ENCODE peak calls at places on chromosomes 5 and 9, in seven cellular contexts. O, Z, J, I, M, A and K are unnamed samples.

GRCh38 chr5:150208187-150209015 is 18.5 kb downstream of the SLC6A7 start:
- DNase-seq in O (no peak), Z (no peak), J (peak), I (no peak), M (no peak), A (peak), K (no peak)

GRCh38 chr9:72579190-72579589 is 57.8 kb downstream of the TMC1 start:
- DNase-seq in O (peak), Z (no peak), J (peak), I (peak), M (no peak), A (peak), K (no peak)

GRCh38 chr5:167582263-167582662 is 709.2 kb upstream of the WWC1 start:
- DNase-seq in O (no peak), Z (no peak), J (peak), I (no peak), M (no peak), A (peak), K (no peak)

GRCh38 chr5:12934722-12935121 is 1009.8 kb downstream of the DNAH5 start:
- DNase-seq in O (no peak), Z (no peak), J (peak), I (no peak), M (no peak), A (no peak), K (no peak)

GRCh38 chr5:133709074-133709676 is 96.8 kb upstream of the FSTL4 start:
- DNase-seq in O (no peak), Z (no peak), J (no peak), I (no peak), M (no peak), A (no peak), K (no peak)

GRCh38 chr5:174192103-174192655 is 146.7 kb downstream of the NSG2 start:
- DNase-seq in O (no peak), Z (no peak), J (no peak), I (no peak), M (no peak), A (no peak), K (no peak)

GRCh38 chr9:115884846-115885245 is 268.7 kb upstream of the PAPPA start:
- DNase-seq in O (no peak), Z (no peak), J (no peak), I (no peak), M (no peak), A (peak), K (no peak)

GRCh38 chr9:68584110-68585033 is 43.7 kb upstream of the TMEM252 start:
- DNase-seq in O (peak), Z (peak), J (peak), I (peak), M (peak), A (peak), K (peak)

GRCh38 chr9:112200699-112201098 is 25.6 kb upstream of the SUSD1 start:
- DNase-seq in O (no peak), Z (no peak), J (no peak), I (no peak), M (no peak), A (no peak), K (no peak)

GRCh38 chr5:147466581-147466980 is 43.3 kb downstream of the DPYSL3 start:
- DNase-seq in O (peak), Z (no peak), J (no peak), I (no peak), M (no peak), A (no peak), K (no peak)

GRCh38 chr5:104241051-104241450 is 678.5 kb upstream of the NUDT12 start:
- DNase-seq in O (no peak), Z (no peak), J (no peak), I (no peak), M (no peak), A (no peak), K (no peak)

GRCh38 chr9:81070689-81071088 is 618.7 kb downstream of the TLE1 start:
- DNase-seq in O (no peak), Z (no peak), J (no peak), I (no peak), M (no peak), A (no peak), K (no peak)

GRCh38 chr5:94218374-94218773 is 400.0 kb downstream of the KIAA0825 start:
- DNase-seq in O (no peak), Z (no peak), J (peak), I (no peak), M (peak), A (peak), K (no peak)

GRCh38 chr5:15501057-15501791 is 1.2 kb downstream of the FBXL7 start:
- DNase-seq in O (peak), Z (peak), J (peak), I (no peak), M (no peak), A (peak), K (no peak)

DNA sequence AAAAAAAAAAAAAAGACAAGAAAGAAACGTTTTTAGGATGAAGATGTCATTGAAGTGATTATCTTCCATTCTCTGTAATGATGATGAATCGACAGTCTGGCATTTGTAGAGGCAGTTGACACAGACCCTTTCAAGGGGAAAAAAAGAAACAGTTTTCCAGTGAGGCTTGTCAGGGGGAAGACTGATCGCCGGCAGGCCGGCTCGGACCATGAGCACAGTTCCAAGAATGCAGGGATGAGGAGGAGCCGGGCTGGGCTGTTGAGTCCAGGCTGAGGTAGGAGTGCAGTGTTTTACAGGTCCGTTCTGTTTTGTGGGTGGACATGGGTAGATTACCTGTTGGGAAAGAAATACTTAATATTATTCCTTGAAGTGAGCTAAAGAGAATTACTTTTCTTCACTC is 194.6 kb downstream of the AOPEP start:
- DNase-seq in O (peak), Z (peak), J (peak), I (no peak), M (no peak), A (peak), K (no peak)
- TF ChIP-seq POLR2A in O (no peak), Z (no peak), J (peak), I (no peak), M (no peak), A (peak), K (no peak)

DNA sequence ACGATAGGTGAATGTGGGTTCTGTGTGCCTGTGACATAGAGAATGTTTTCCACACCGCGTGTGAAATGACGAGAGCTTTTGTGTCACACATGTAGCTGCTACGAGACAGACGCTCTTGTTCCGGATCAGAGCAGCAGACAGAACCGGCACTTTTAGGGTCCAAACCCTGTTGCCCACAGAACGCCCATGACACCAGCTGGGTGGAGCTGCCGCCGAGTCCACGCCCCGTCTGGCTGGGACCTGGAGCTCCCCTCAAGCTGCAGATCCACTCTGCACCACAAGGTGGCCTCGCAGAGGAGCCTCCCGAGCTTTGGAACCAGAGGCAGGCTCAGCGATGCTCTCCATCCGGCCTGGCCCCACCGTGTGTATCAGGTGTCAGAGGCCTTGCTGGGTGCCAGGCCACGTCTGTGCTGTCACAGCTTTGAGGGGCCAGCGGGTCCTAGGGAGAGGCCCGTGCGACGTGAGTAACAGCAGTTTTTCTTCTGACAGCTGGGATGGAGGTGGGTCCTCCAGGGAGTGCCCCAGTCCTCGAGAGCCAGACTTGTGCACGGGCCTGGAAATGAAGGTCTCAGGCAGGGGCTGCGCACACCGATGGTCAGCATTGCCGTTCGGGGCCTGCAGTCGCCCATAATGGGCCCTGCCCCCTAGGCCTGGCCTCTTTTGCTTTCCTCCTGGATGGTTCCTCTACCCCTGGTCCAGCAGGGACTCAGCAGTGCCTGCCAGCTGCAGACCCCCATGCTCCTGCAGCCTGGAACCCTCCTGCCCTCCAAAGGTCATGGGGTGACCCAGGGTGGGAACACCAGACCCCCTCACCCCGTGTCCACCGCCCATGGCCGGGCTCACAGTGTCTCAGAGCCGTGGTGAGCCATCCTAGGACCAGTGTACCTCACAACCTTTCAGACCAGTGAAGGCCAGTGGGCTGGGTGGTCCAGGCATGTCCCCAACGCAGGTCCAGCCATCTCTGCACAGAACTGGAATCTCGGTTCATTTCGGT is 2.5 kb upstream of the LRRC14B start:
- DNase-seq in O (peak), Z (peak), J (peak), I (peak), M (peak), A (peak), K (peak)
- TF ChIP-seq CTCF in O (peak), Z (peak), J (peak), I (peak), M (peak), A (peak), K (peak)

GRCh38 chr5:16934123-16934522 is 2.0 kb downstream of the MYO10 start:
- DNase-seq in O (peak), Z (peak), J (peak), I (peak), M (peak), A (peak), K (no peak)
- TF ChIP-seq POLR2A in O (no peak), Z (no peak), J (no peak), I (no peak), M (no peak), A (peak), K (no peak)

DNA sequence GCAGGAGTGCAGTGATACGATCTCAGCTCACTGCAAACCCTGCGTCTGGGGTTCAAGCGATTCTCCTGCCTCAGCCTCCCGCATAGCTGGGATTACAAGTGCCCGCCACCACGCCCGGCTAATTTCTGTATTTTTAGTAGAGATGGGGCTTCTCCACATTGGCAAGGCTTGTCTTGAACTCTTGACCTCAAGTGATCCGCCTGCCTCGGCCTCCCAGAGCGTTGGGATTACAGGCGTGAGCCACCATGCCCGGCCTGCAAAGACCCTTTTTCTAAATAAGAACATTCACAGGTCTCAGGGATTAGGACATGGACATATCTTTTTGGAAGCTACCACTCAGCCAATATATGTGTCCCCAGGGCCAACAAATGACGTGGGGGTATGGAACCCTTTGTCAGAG is 49.6 kb upstream of the GFPT2 start:
- DNase-seq in O (no peak), Z (no peak), J (no peak), I (no peak), M (no peak), A (no peak), K (no peak)
- TF ChIP-seq CTCF in O (no peak), Z (no peak), J (no peak), I (no peak), M (no peak), A (no peak), K (no peak)

GRCh38 chr9:123111977-123112869 is 78.8 kb downstream of the GPR21 start:
- DNase-seq in O (no peak), Z (no peak), J (no peak), I (no peak), M (no peak), A (no peak), K (no peak)

GRCh38 chr9:123109540-123110279 is 76.2 kb downstream of the GPR21 start:
- DNase-seq in O (no peak), Z (no peak), J (no peak), I (no peak), M (peak), A (no peak), K (no peak)

GRCh38 chr9:123111427-123111826 is 78.0 kb downstream of the GPR21 start:
- DNase-seq in O (no peak), Z (no peak), J (no peak), I (no peak), M (no peak), A (no peak), K (no peak)

GRCh38 chr9:123107639-123108285 is 74.3 kb downstream of the GPR21 start:
- DNase-seq in O (no peak), Z (no peak), J (no peak), I (no peak), M (no peak), A (no peak), K (no peak)

GRCh38 chr9:123108976-123109375 is 75.5 kb downstream of the GPR21 start:
- DNase-seq in O (no peak), Z (no peak), J (no peak), I (no peak), M (no peak), A (no peak), K (no peak)
- TF ChIP-seq POLR2A in O (no peak), Z (no peak), J (no peak), I (no peak), M (no peak), A (no peak), K (no peak)

DNA sequence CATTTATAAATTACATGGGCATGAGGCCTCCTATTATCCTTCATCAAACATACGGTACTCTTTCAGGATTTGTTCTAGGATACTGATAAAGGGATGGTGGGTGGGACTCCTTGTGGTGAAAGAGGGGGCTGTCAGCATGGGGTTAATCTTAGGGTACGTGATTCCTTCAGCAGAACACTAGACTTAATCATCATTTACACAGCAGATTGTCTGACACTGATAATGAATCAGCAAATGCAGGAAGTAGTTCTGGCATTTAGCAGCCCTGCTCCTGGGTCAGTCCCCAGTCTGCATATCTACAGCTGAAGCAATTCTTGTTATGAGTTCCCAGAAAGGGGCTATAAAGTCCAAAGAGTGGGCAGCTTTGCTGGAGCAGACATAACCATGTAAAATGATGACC is 384.6 kb downstream of the SPOCK1 start:
- DNase-seq in O (no peak), Z (no peak), J (peak), I (no peak), M (no peak), A (peak), K (no peak)
- TF ChIP-seq CTCF in O (no peak), Z (no peak), J (no peak), I (no peak), M (no peak), A (no peak), K (no peak)